ENCODE peak calls at places on chromosomes 1 and 21, in seven cellular contexts. V is activated naive CD8-positive, alpha-beta T cell treated with anti-CD3 and anti-CD28 coated beads for 36 hours; B is activated CD8-positive, alpha-beta memory T cell treated with anti-CD3 and anti-CD28 coated beads, Interleukin-2, amount 50 U/mL, for 4 hours; Z is endothelial cell; U is T follicular helper cell; J is K562; F is fibroblast of the conjunctiva. X is an unnamed sample.

GRCh38 chr21:28459193-28459592 is 533.5 kb downstream of the LTN1 start:
- DNase-seq in V (no peak), B (no peak), Z (no peak), U (no peak), J (no peak), F (no peak), X (no peak)

GRCh38 chr1:17405898-17406759 is 33.3 kb downstream of the RCC2 start:
- DNase-seq in V (peak), B (peak), Z (peak), U (no peak), J (peak), F (peak), X (peak)

GRCh38 chr1:8660455-8660854 is 157.0 kb downstream of the RERE start:
- DNase-seq in V (no peak), B (no peak), Z (no peak), U (no peak), J (peak), F (peak), X (no peak)

GRCh38 chr21:44370027-44370735 is 16.8 kb downstream of the TRPM2 start:
- DNase-seq in V (no peak), B (no peak), Z (no peak), U (no peak), J (peak), F (no peak), X (no peak)

GRCh38 chr1:170545476-170545875 is 13.5 kb downstream of the GORAB start:
- DNase-seq in V (no peak), B (no peak), Z (no peak), U (no peak), J (no peak), F (no peak), X (no peak)

GRCh38 chr1:81225769-81226602 is 574.7 kb upstream of the ADGRL2 start:
- DNase-seq in V (no peak), B (no peak), Z (no peak), U (no peak), J (no peak), F (no peak), X (no peak)

GRCh38 chr1:115062542-115063004 is 26.7 kb downstream of the TSPAN2 start:
- DNase-seq in V (peak), B (peak), Z (no peak), U (peak), J (no peak), F (no peak), X (peak)

GRCh38 chr1:41855713-41856112 is 63.0 kb downstream of the HIVEP3 start:
- DNase-seq in V (no peak), B (no peak), Z (no peak), U (no peak), J (no peak), F (no peak), X (no peak)

GRCh38 chr1:145795257-145795881 is 28.5 kb downstream of the RNF115 start:
- DNase-seq in V (no peak), B (no peak), Z (no peak), U (no peak), J (peak), F (no peak), X (no peak)

GRCh38 chr1:180863158-180863775 is 49.4 kb upstream of the KIAA1614 start:
- DNase-seq in V (no peak), B (no peak), Z (peak), U (no peak), J (peak), F (peak), X (no peak)

GRCh38 chr1:201282931-201283829 is at the start of gene PKP1:
- DNase-seq in V (peak), B (no peak), Z (peak), U (no peak), J (no peak), F (no peak), X (no peak)

GRCh38 chr1:9293512-9294439 is 1.1 kb downstream of the SPSB1 start:
- DNase-seq in V (peak), B (peak), Z (no peak), U (no peak), J (peak), F (no peak), X (peak)

GRCh38 chr1:210233216-210233494 is 559 bp downstream of the SERTAD4 start:
- DNase-seq in V (peak), B (no peak), Z (peak), U (no peak), J (no peak), F (no peak), X (no peak)

GRCh38 chr1:63454269-63454668 is 68.8 kb downstream of the ITGB3BP start:
- DNase-seq in V (no peak), B (no peak), Z (no peak), U (no peak), J (no peak), F (peak), X (no peak)

GRCh38 chr21:25850126-25850831 is 115.5 kb downstream of the GABPA start:
- DNase-seq in V (no peak), B (no peak), Z (no peak), U (no peak), J (no peak), F (no peak), X (no peak)

GRCh38 chr1:58964880-58965279 is 181.0 kb upstream of the JUN start:
- DNase-seq in V (no peak), B (no peak), Z (no peak), U (no peak), J (no peak), F (peak), X (no peak)

GRCh38 chr1:112058815-112059450 is 69.5 kb upstream of the KCND3 start:
- DNase-seq in V (no peak), B (no peak), Z (peak), U (no peak), J (peak), F (no peak), X (no peak)

GRCh38 chr1:204295666-204296065 is 64.1 kb downstream of the PLEKHA6 start:
- DNase-seq in V (no peak), B (no peak), Z (no peak), U (no peak), J (no peak), F (no peak), X (no peak)